ENCODE peak calls at places on chromosomes 4 and X, in eight cellular contexts. One of them, this sample, is unnamed.

GRCh38 chrX:17377047-17377692 is 2.2 kb downstream of the NHS start:
- DNase-seq in heart left ventricle: peak; percentile 5
- DNase-seq in upper lobe of right lung: peak; percentile 63
- DNase-seq in H1: no peak
- DNase-seq in GM23248: peak; percentile 77
- DNase-seq in transverse colon: peak; percentile 51
- DNase-seq in psoas muscle: peak; percentile 21
- DNase-seq in heart right ventricle: no peak
- DNase-seq in this sample: peak; percentile 83

GRCh38 chr4:19300213-19300612 is 951.5 kb upstream of the SLIT2 start:
- DNase-seq in heart left ventricle: no peak
- DNase-seq in GM23248: peak; percentile 71
- DNase-seq in heart right ventricle: no peak
- DNase-seq in transverse colon: no peak
- DNase-seq in psoas muscle: no peak
- DNase-seq in upper lobe of right lung: no peak
- DNase-seq in H1: no peak
- DNase-seq in this sample: no peak

GRCh38 chrX:34918091-34918736 is 24.4 kb upstream of the FAM47B start:
- DNase-seq in H1: no peak
- DNase-seq in transverse colon: no peak
- DNase-seq in upper lobe of right lung: no peak
- DNase-seq in heart left ventricle: no peak
- DNase-seq in psoas muscle: no peak
- DNase-seq in heart right ventricle: no peak
- DNase-seq in GM23248: peak; percentile 82
- DNase-seq in this sample: no peak

GRCh38 chrX:42565739-42566138 is 212.2 kb downstream of the PPP1R2C start:
- DNase-seq in heart left ventricle: no peak
- DNase-seq in H1: no peak
- DNase-seq in transverse colon: no peak
- DNase-seq in GM23248: no peak
- DNase-seq in upper lobe of right lung: no peak
- DNase-seq in psoas muscle: no peak
- DNase-seq in heart right ventricle: no peak
- DNase-seq in this sample: no peak

GRCh38 chr4:151717271-151717670 is 43.5 kb downstream of the GATB start:
- DNase-seq in H1: no peak
- DNase-seq in heart left ventricle: no peak
- DNase-seq in upper lobe of right lung: no peak
- DNase-seq in psoas muscle: no peak
- DNase-seq in GM23248: no peak
- DNase-seq in transverse colon: no peak
- DNase-seq in heart right ventricle: no peak
- DNase-seq in this sample: no peak

GRCh38 chr4:34181311-34181808 is 2063.0 kb downstream of the ARAP2 start:
- DNase-seq in heart left ventricle: no peak
- DNase-seq in heart right ventricle: no peak
- DNase-seq in psoas muscle: no peak
- DNase-seq in upper lobe of right lung: no peak
- DNase-seq in GM23248: peak; percentile 92
- DNase-seq in H1: no peak
- DNase-seq in transverse colon: no peak
- DNase-seq in this sample: no peak

GRCh38 chr4:171378323-171378722 is 434.9 kb upstream of the GALNTL6 start:
- DNase-seq in heart left ventricle: no peak
- DNase-seq in psoas muscle: no peak
- DNase-seq in H1: no peak
- DNase-seq in heart right ventricle: no peak
- DNase-seq in upper lobe of right lung: no peak
- DNase-seq in GM23248: no peak
- DNase-seq in transverse colon: no peak
- DNase-seq in this sample: no peak

GRCh38 chr4:163607292-163607691 is 112.8 kb downstream of the TMA16 start:
- DNase-seq in upper lobe of right lung: no peak
- DNase-seq in GM23248: no peak
- DNase-seq in H1: no peak
- DNase-seq in heart right ventricle: no peak
- DNase-seq in psoas muscle: no peak
- DNase-seq in transverse colon: no peak
- DNase-seq in heart left ventricle: no peak
- DNase-seq in this sample: no peak

GRCh38 chrX:21487832-21488231 is 113.6 kb downstream of the CNKSR2 start:
- DNase-seq in upper lobe of right lung: no peak
- DNase-seq in transverse colon: no peak
- DNase-seq in psoas muscle: no peak
- DNase-seq in GM23248: no peak
- DNase-seq in H1: no peak
- DNase-seq in heart right ventricle: no peak
- DNase-seq in heart left ventricle: no peak
- DNase-seq in this sample: no peak

GRCh38 chr4:99817310-99817885 is 771 bp downstream of the DAPP1 start:
- DNase-seq in psoas muscle: no peak
- DNase-seq in heart left ventricle: no peak
- DNase-seq in H1: no peak
- DNase-seq in upper lobe of right lung: no peak
- DNase-seq in heart right ventricle: no peak
- DNase-seq in transverse colon: no peak
- DNase-seq in GM23248: no peak
- DNase-seq in this sample: no peak

GRCh38 chrX:100477949-100478348 is 67.9 kb upstream of the PCDH19 start:
- DNase-seq in heart left ventricle: peak; percentile 34
- DNase-seq in transverse colon: no peak
- DNase-seq in psoas muscle: no peak
- DNase-seq in upper lobe of right lung: no peak
- DNase-seq in H1: no peak
- DNase-seq in heart right ventricle: peak; percentile 25
- DNase-seq in GM23248: no peak
- DNase-seq in this sample: no peak

GRCh38 chr4:10101559-10102192 is 14.9 kb downstream of the WDR1 start:
- DNase-seq in heart right ventricle: no peak
- DNase-seq in heart left ventricle: peak; percentile 32
- DNase-seq in H1: no peak
- DNase-seq in upper lobe of right lung: no peak
- DNase-seq in psoas muscle: no peak
- DNase-seq in transverse colon: no peak
- DNase-seq in GM23248: peak; percentile 36
- DNase-seq in this sample: no peak

GRCh38 chr4:10098770-10099139 is 17.8 kb downstream of the WDR1 start:
- DNase-seq in transverse colon: no peak
- DNase-seq in psoas muscle: no peak
- DNase-seq in upper lobe of right lung: no peak
- DNase-seq in GM23248: peak; percentile 82
- DNase-seq in heart right ventricle: no peak
- DNase-seq in heart left ventricle: no peak
- DNase-seq in H1: no peak
- DNase-seq in this sample: no peak

GRCh38 chr4:10097906-10098769 is 18.5 kb downstream of the WDR1 start:
- DNase-seq in heart right ventricle: no peak
- DNase-seq in upper lobe of right lung: no peak
- DNase-seq in GM23248: peak; percentile 25
- DNase-seq in heart left ventricle: no peak
- DNase-seq in transverse colon: no peak
- DNase-seq in psoas muscle: no peak
- DNase-seq in H1: no peak
- DNase-seq in this sample: no peak

GRCh38 chr4:10100734-10101216 is 15.8 kb downstream of the WDR1 start:
- DNase-seq in transverse colon: peak; percentile 42
- DNase-seq in heart right ventricle: no peak
- DNase-seq in heart left ventricle: peak; percentile 52
- DNase-seq in GM23248: no peak
- DNase-seq in upper lobe of right lung: peak; percentile 86
- DNase-seq in H1: no peak
- DNase-seq in psoas muscle: no peak
- DNase-seq in this sample: no peak

GRCh38 chr4:10099521-10100325 is 16.9 kb downstream of the WDR1 start:
- DNase-seq in GM23248: no peak
- DNase-seq in transverse colon: no peak
- DNase-seq in H1: no peak
- DNase-seq in heart right ventricle: no peak
- DNase-seq in upper lobe of right lung: no peak
- DNase-seq in heart left ventricle: no peak
- DNase-seq in psoas muscle: no peak
- DNase-seq in this sample: no peak
- H3K4me1 ChIP-seq in GM23248: peaks cover 81% of the 10 kb centered on the region
- H3K4me1 ChIP-seq in transverse colon: peaks cover 57% of the 10 kb centered on the region
- H3K4me1 ChIP-seq in H1: no peaks in the 10 kb centered on the region
- H3K4me1 ChIP-seq in heart right ventricle: peaks cover 90% of the 10 kb centered on the region
- H3K4me1 ChIP-seq in upper lobe of right lung: peaks cover 53% of the 10 kb centered on the region
- H3K4me1 ChIP-seq in heart left ventricle: peaks cover 65% of the 10 kb centered on the region
- H3K4me1 ChIP-seq in psoas muscle: peaks cover 97% of the 10 kb centered on the region
- H3K4me1 ChIP-seq in this sample: peaks cover 3% of the 10 kb centered on the region

GRCh38 chrX:79413009-79413408 is 45.9 kb upstream of the ITM2A start:
- DNase-seq in heart left ventricle: no peak
- DNase-seq in psoas muscle: no peak
- DNase-seq in heart right ventricle: no peak
- DNase-seq in H1: no peak
- DNase-seq in transverse colon: no peak
- DNase-seq in GM23248: peak; percentile 19
- DNase-seq in upper lobe of right lung: no peak
- DNase-seq in this sample: no peak
- H3K4me3 ChIP-seq in heart left ventricle: peak overlapping the region; percentile 30
- H3K4me3 ChIP-seq in psoas muscle: peak overlapping the region; percentile 45
- H3K4me3 ChIP-seq in heart right ventricle: peak overlapping the region; percentile 42
- H3K4me3 ChIP-seq in H1: no peak overlapping the region
- H3K4me3 ChIP-seq in transverse colon: no peak overlapping the region
- H3K4me3 ChIP-seq in GM23248: peak overlapping the region; percentile 66
- H3K4me3 ChIP-seq in upper lobe of right lung: no peak overlapping the region
- H3K4me3 ChIP-seq in this sample: no peak overlapping the region

GRCh38 chr4:54548098-54548620 is 109.6 kb upstream of the KIT start:
- DNase-seq in upper lobe of right lung: no peak
- DNase-seq in heart right ventricle: no peak
- DNase-seq in psoas muscle: no peak
- DNase-seq in H1: no peak
- DNase-seq in transverse colon: no peak
- DNase-seq in GM23248: no peak
- DNase-seq in heart left ventricle: no peak
- DNase-seq in this sample: no peak
- H3K27ac ChIP-seq in upper lobe of right lung: no peak overlapping the region
- H3K27ac ChIP-seq in heart right ventricle: no peak overlapping the region
- H3K27ac ChIP-seq in psoas muscle: no peak overlapping the region
- H3K27ac ChIP-seq in H1: no peak overlapping the region
- H3K27ac ChIP-seq in transverse colon: peak overlapping the region; percentile 74
- H3K27ac ChIP-seq in GM23248: no peak overlapping the region
- H3K27ac ChIP-seq in heart left ventricle: no peak overlapping the region
- H3K27ac ChIP-seq in this sample: no peak overlapping the region

GRCh38 chr4:83009529-83009928 is 1.1 kb downstream of the LIN54 start:
- DNase-seq in heart left ventricle: no peak
- DNase-seq in transverse colon: no peak
- DNase-seq in upper lobe of right lung: no peak
- DNase-seq in H1: no peak
- DNase-seq in heart right ventricle: no peak
- DNase-seq in GM23248: peak; percentile 50
- DNase-seq in psoas muscle: no peak
- DNase-seq in this sample: no peak
- H3K4me1 ChIP-seq in heart left ventricle: peaks cover 17% of the 10 kb centered on the region
- H3K4me1 ChIP-seq in transverse colon: peaks cover 18% of the 10 kb centered on the region
- H3K4me1 ChIP-seq in upper lobe of right lung: peaks cover 35% of the 10 kb centered on the region
- H3K4me1 ChIP-seq in H1: no peaks in the 10 kb centered on the region
- H3K4me1 ChIP-seq in heart right ventricle: peaks cover 24% of the 10 kb centered on the region
- H3K4me1 ChIP-seq in GM23248: peaks cover 24% of the 10 kb centered on the region
- H3K4me1 ChIP-seq in psoas muscle: peaks cover 22% of the 10 kb centered on the region
- H3K4me1 ChIP-seq in this sample: no peaks in the 10 kb centered on the region